ENCODE peak calls at places on chromosomes 13 and 19, in seven cellular contexts. One of them, this sample, is unnamed. For H3K9me3, the result is how much of the 10 kb centered on the place peaks cover.

GRCh38 chr13:61202042-61202441 is 213.6 kb downstream of the PCDH20 start:
- DNase-seq in breast epithelium: no peak
- DNase-seq in right cardiac atrium: no peak
- DNase-seq in stomach: no peak
- DNase-seq in cardiac muscle cell: no peak
- DNase-seq in psoas muscle: no peak
- DNase-seq in heart right ventricle: no peak
- DNase-seq in this sample: no peak

GRCh38 chr19:2578911-2579677 is 103.2 kb downstream of the GADD45B start:
- DNase-seq in heart right ventricle: peak
- DNase-seq in cardiac muscle cell: peak
- DNase-seq in breast epithelium: peak
- DNase-seq in psoas muscle: peak
- DNase-seq in right cardiac atrium: peak
- DNase-seq in stomach: peak
- DNase-seq in this sample: peak

GRCh38 chr19:37867831-37868230 is 38.6 kb downstream of the WDR87 start:
- DNase-seq in right cardiac atrium: no peak
- DNase-seq in stomach: no peak
- DNase-seq in breast epithelium: no peak
- DNase-seq in cardiac muscle cell: no peak
- DNase-seq in psoas muscle: no peak
- DNase-seq in heart right ventricle: no peak
- DNase-seq in this sample: no peak

GRCh38 chr13:104779311-104779710 is 1713.1 kb upstream of the SLC10A2 start:
- DNase-seq in right cardiac atrium: no peak
- DNase-seq in heart right ventricle: no peak
- DNase-seq in stomach: no peak
- DNase-seq in breast epithelium: no peak
- DNase-seq in cardiac muscle cell: no peak
- DNase-seq in psoas muscle: no peak
- DNase-seq in this sample: no peak

GRCh38 chr13:52830946-52831345 is 17.5 kb downstream of the PCDH8 start:
- DNase-seq in cardiac muscle cell: no peak
- DNase-seq in right cardiac atrium: no peak
- DNase-seq in stomach: no peak
- DNase-seq in psoas muscle: no peak
- DNase-seq in heart right ventricle: no peak
- DNase-seq in breast epithelium: no peak
- DNase-seq in this sample: no peak

GRCh38 chr13:111204438-111205177 is 89.5 kb downstream of the ARHGEF7 start:
- DNase-seq in psoas muscle: peak
- DNase-seq in breast epithelium: no peak
- DNase-seq in right cardiac atrium: peak
- DNase-seq in cardiac muscle cell: no peak
- DNase-seq in stomach: no peak
- DNase-seq in heart right ventricle: peak
- DNase-seq in this sample: no peak

GRCh38 chr19:6216236-6216995 is 63.4 kb downstream of the MLLT1 start:
- DNase-seq in breast epithelium: no peak
- DNase-seq in cardiac muscle cell: no peak
- DNase-seq in heart right ventricle: peak
- DNase-seq in stomach: no peak
- DNase-seq in right cardiac atrium: peak
- DNase-seq in psoas muscle: no peak
- DNase-seq in this sample: no peak

GRCh38 chr19:845707-846481 is 5.1 kb downstream of the PRTN3 start:
- DNase-seq in cardiac muscle cell: no peak
- DNase-seq in right cardiac atrium: no peak
- DNase-seq in psoas muscle: no peak
- DNase-seq in breast epithelium: no peak
- DNase-seq in heart right ventricle: no peak
- DNase-seq in stomach: no peak
- DNase-seq in this sample: no peak

GRCh38 chr13:100513987-100514670 is 74.5 kb downstream of the GGACT start:
- DNase-seq in psoas muscle: no peak
- DNase-seq in stomach: no peak
- DNase-seq in cardiac muscle cell: no peak
- DNase-seq in right cardiac atrium: no peak
- DNase-seq in breast epithelium: no peak
- DNase-seq in heart right ventricle: no peak
- DNase-seq in this sample: no peak

GRCh38 chr19:33906578-33907335 is 110.1 kb downstream of the KCTD15 start:
- DNase-seq in breast epithelium: peak
- DNase-seq in stomach: no peak
- DNase-seq in right cardiac atrium: peak
- DNase-seq in heart right ventricle: peak
- DNase-seq in psoas muscle: peak
- DNase-seq in cardiac muscle cell: no peak
- DNase-seq in this sample: peak

GRCh38 chr19:2926341-2927031 is 18.3 kb downstream of the ZNF77 start:
- DNase-seq in psoas muscle: no peak
- DNase-seq in right cardiac atrium: peak
- DNase-seq in stomach: no peak
- DNase-seq in heart right ventricle: no peak
- DNase-seq in breast epithelium: no peak
- DNase-seq in cardiac muscle cell: no peak
- DNase-seq in this sample: no peak

GRCh38 chr19:13095934-13096890 is 6.4 kb downstream of the LYL1 start:
- DNase-seq in cardiac muscle cell: peak
- DNase-seq in right cardiac atrium: peak
- DNase-seq in heart right ventricle: peak
- DNase-seq in breast epithelium: no peak
- DNase-seq in stomach: no peak
- DNase-seq in psoas muscle: no peak
- DNase-seq in this sample: no peak

GRCh38 chr19:38527466-38528136 is 90.2 kb downstream of the MAP4K1 start:
- DNase-seq in heart right ventricle: no peak
- DNase-seq in cardiac muscle cell: no peak
- DNase-seq in right cardiac atrium: no peak
- DNase-seq in psoas muscle: no peak
- DNase-seq in breast epithelium: no peak
- DNase-seq in stomach: no peak
- DNase-seq in this sample: no peak

GRCh38 chr13:114203536-114203935 is 24.5 kb downstream of the CFAP97D2 start:
- DNase-seq in right cardiac atrium: no peak
- DNase-seq in breast epithelium: no peak
- DNase-seq in psoas muscle: no peak
- DNase-seq in cardiac muscle cell: no peak
- DNase-seq in stomach: no peak
- DNase-seq in heart right ventricle: no peak
- DNase-seq in this sample: no peak

GRCh38 chr19:2613507-2614295 is 88.8 kb downstream of the GNG7 start:
- DNase-seq in breast epithelium: no peak
- DNase-seq in psoas muscle: no peak
- DNase-seq in stomach: peak
- DNase-seq in heart right ventricle: peak
- DNase-seq in cardiac muscle cell: peak
- DNase-seq in right cardiac atrium: peak
- DNase-seq in this sample: no peak

GRCh38 chr19:12769689-12770088 is 5.7 kb downstream of the HOOK2 start:
- DNase-seq in cardiac muscle cell: peak
- DNase-seq in heart right ventricle: no peak
- DNase-seq in stomach: peak
- DNase-seq in breast epithelium: no peak
- DNase-seq in psoas muscle: no peak
- DNase-seq in right cardiac atrium: no peak
- DNase-seq in this sample: no peak

GRCh38 chr13:48292650-48293049 is 10.9 kb upstream of the RB1 start:
- DNase-seq in stomach: no peak
- DNase-seq in right cardiac atrium: no peak
- DNase-seq in heart right ventricle: no peak
- DNase-seq in psoas muscle: no peak
- DNase-seq in cardiac muscle cell: no peak
- DNase-seq in breast epithelium: no peak
- DNase-seq in this sample: no peak

GRCh38 chr19:54436561-54437229 is 12.3 kb upstream of the LENG8 start:
- DNase-seq in cardiac muscle cell: no peak
- DNase-seq in right cardiac atrium: no peak
- DNase-seq in stomach: no peak
- DNase-seq in breast epithelium: no peak
- DNase-seq in heart right ventricle: no peak
- DNase-seq in psoas muscle: no peak
- DNase-seq in this sample: no peak
- H3K9me3 ChIP-seq in cardiac muscle cell: under half
- H3K9me3 ChIP-seq in right cardiac atrium: under half
- H3K9me3 ChIP-seq in stomach: under half
- H3K9me3 ChIP-seq in breast epithelium: under half
- H3K9me3 ChIP-seq in heart right ventricle: under half
- H3K9me3 ChIP-seq in psoas muscle: under half
- H3K9me3 ChIP-seq in this sample: under half

DNA sequence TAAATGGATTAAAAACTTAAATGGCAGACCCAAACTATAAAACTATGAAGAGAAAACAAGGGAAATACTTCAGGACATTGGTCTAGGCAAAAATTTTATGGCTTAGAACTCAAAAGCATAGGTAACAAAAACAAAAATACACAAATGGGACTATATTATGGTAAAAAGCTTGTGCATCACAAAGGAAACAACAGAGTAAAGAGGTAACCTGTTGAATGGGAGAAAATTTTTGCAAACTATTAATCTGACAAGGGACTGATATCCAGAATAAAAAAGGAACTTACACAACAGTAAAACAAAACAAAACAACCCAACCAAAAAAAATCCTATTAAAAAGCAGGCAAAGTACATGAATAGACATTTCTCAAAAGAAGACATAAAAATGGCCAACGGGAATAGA is 9.3 kb upstream of the ZNF546 start:
- DNase-seq in breast epithelium: no peak
- DNase-seq in stomach: no peak
- DNase-seq in cardiac muscle cell: no peak
- DNase-seq in psoas muscle: no peak
- DNase-seq in heart right ventricle: no peak
- DNase-seq in right cardiac atrium: no peak
- DNase-seq in this sample: no peak
- H3K9me3 ChIP-seq in breast epithelium: under half
- H3K9me3 ChIP-seq in stomach: under half
- H3K9me3 ChIP-seq in cardiac muscle cell: under half
- H3K9me3 ChIP-seq in psoas muscle: under half
- H3K9me3 ChIP-seq in heart right ventricle: under half
- H3K9me3 ChIP-seq in right cardiac atrium: under half
- H3K9me3 ChIP-seq in this sample: under half

DNA sequence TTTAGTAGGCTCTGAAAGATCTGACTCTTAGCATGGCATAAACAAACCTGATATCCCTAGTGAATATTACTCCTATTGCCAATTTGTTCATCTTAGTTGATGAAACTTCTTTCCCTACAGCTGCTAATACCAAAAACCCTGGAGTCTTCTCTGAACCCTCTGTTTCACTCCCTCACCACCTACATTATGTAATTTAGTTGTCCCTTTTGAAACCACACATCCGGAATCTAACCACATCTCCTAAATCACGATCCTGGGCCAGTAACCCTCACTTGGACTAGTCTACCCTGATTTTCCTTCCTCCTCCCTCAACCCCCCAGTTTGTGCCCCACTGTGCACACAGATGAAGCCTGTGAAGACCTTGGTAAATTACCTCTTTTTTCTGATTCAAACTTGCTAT is 1.2 kb downstream of the ZNF256 start:
- DNase-seq in cardiac muscle cell: no peak
- DNase-seq in stomach: no peak
- DNase-seq in breast epithelium: no peak
- DNase-seq in heart right ventricle: no peak
- DNase-seq in psoas muscle: no peak
- DNase-seq in right cardiac atrium: no peak
- DNase-seq in this sample: no peak
- H3K9me3 ChIP-seq in cardiac muscle cell: under half
- H3K9me3 ChIP-seq in stomach: half or more
- H3K9me3 ChIP-seq in breast epithelium: half or more
- H3K9me3 ChIP-seq in heart right ventricle: under half
- H3K9me3 ChIP-seq in psoas muscle: half or more
- H3K9me3 ChIP-seq in right cardiac atrium: under half
- H3K9me3 ChIP-seq in this sample: under half

DNA sequence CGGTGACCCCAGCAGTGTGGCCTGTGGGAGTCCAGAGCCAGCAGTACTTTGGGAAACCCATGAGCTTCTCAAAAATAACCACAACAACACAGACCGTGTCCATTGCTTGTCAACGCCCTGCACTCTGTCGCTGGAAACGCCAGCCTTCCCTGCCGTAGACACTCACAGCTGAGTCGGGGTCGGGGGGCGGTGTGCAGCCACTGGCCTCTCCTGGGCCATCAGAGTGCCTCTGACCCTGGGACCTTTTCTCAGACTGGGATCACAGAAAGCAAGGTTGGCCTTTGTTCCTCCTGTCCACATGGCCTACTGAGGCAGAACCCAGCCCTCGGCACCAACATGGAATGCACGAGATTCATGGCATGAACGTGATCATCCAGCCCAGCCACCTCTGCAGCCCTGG is 95.7 kb downstream of the TUBA3C start:
- DNase-seq in cardiac muscle cell: no peak
- DNase-seq in psoas muscle: no peak
- DNase-seq in right cardiac atrium: no peak
- DNase-seq in heart right ventricle: no peak
- DNase-seq in stomach: no peak
- DNase-seq in breast epithelium: no peak
- DNase-seq in this sample: no peak
- H3K9me3 ChIP-seq in cardiac muscle cell: under half
- H3K9me3 ChIP-seq in psoas muscle: under half
- H3K9me3 ChIP-seq in right cardiac atrium: under half
- H3K9me3 ChIP-seq in heart right ventricle: under half
- H3K9me3 ChIP-seq in stomach: under half
- H3K9me3 ChIP-seq in breast epithelium: under half
- H3K9me3 ChIP-seq in this sample: under half

GRCh38 chr19:22427587-22428298 is 5.6 kb upstream of the ZNF98 start:
- DNase-seq in breast epithelium: peak
- DNase-seq in stomach: no peak
- DNase-seq in psoas muscle: no peak
- DNase-seq in heart right ventricle: no peak
- DNase-seq in right cardiac atrium: no peak
- DNase-seq in cardiac muscle cell: no peak
- DNase-seq in this sample: no peak

GRCh38 chr19:22426901-22427300 is 4.8 kb upstream of the ZNF98 start:
- DNase-seq in psoas muscle: no peak
- DNase-seq in stomach: no peak
- DNase-seq in heart right ventricle: no peak
- DNase-seq in right cardiac atrium: no peak
- DNase-seq in cardiac muscle cell: no peak
- DNase-seq in breast epithelium: no peak
- DNase-seq in this sample: no peak

GRCh38 chr19:22422220-22422619 is at the start of gene ZNF98:
- DNase-seq in cardiac muscle cell: no peak
- DNase-seq in psoas muscle: peak
- DNase-seq in right cardiac atrium: peak
- DNase-seq in heart right ventricle: peak
- DNase-seq in stomach: no peak
- DNase-seq in breast epithelium: peak
- DNase-seq in this sample: no peak

DNA sequence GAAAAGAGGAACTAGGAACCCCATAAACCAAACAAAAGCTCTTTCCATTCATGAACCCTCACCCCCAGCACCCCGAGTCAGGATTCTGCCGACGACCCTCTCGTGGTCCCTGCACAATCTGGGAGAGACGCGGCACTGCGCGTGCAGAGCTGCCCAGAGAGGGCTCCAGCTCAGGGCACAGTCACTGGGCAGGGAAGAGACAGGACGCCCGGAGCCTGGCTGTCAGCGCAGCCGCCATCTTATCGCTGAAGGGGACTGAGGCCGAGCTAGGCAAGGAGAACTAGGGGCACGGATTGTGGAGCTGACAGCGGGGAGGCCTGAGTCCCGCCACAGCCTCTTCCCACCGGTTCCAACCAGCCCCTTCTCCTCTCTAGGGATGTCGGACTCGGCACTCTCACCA is 349 bp downstream of the ZNF98 start:
- DNase-seq in breast epithelium: no peak
- DNase-seq in stomach: no peak
- DNase-seq in psoas muscle: no peak
- DNase-seq in cardiac muscle cell: no peak
- DNase-seq in heart right ventricle: no peak
- DNase-seq in right cardiac atrium: no peak
- DNase-seq in this sample: no peak
- H3K9me3 ChIP-seq in breast epithelium: under half
- H3K9me3 ChIP-seq in stomach: under half
- H3K9me3 ChIP-seq in psoas muscle: under half
- H3K9me3 ChIP-seq in cardiac muscle cell: under half
- H3K9me3 ChIP-seq in heart right ventricle: under half
- H3K9me3 ChIP-seq in right cardiac atrium: under half
- H3K9me3 ChIP-seq in this sample: under half